ENCODE peak calls at places on chromosomes 3 and 15, in eight cellular contexts. One of them, this sample, is unnamed.

GRCh38 chr15:74200394-74200793 is 2.2 kb downstream of the STRA6 start:
- DNase-seq in right lobe of liver: no peak
- DNase-seq in HCT116: peak; percentile 43
- DNase-seq in WERI-Rb-1: no peak
- DNase-seq in hepatocyte: peak; percentile 52
- DNase-seq in SK-N-SH: peak; percentile 35
- DNase-seq in transverse colon: peak; percentile 18
- DNase-seq in psoas muscle: peak; percentile 77
- DNase-seq in this sample: no peak

GRCh38 chr15:39149636-39150035 is 431.2 kb upstream of the THBS1 start:
- DNase-seq in right lobe of liver: no peak
- DNase-seq in HCT116: no peak
- DNase-seq in WERI-Rb-1: no peak
- DNase-seq in hepatocyte: no peak
- DNase-seq in SK-N-SH: no peak
- DNase-seq in transverse colon: no peak
- DNase-seq in psoas muscle: no peak
- DNase-seq in this sample: no peak

GRCh38 chr3:120642368-120642948 is 39.6 kb downstream of the HGD start:
- DNase-seq in right lobe of liver: no peak
- DNase-seq in HCT116: no peak
- DNase-seq in WERI-Rb-1: no peak
- DNase-seq in hepatocyte: no peak
- DNase-seq in SK-N-SH: no peak
- DNase-seq in transverse colon: no peak
- DNase-seq in psoas muscle: no peak
- DNase-seq in this sample: no peak

GRCh38 chr3:54900954-54901591 is 26.8 kb downstream of the LRTM1 start:
- DNase-seq in right lobe of liver: no peak
- DNase-seq in HCT116: no peak
- DNase-seq in WERI-Rb-1: peak; percentile 14
- DNase-seq in hepatocyte: no peak
- DNase-seq in SK-N-SH: no peak
- DNase-seq in transverse colon: no peak
- DNase-seq in psoas muscle: peak; percentile 65
- DNase-seq in this sample: no peak

GRCh38 chr3:4976109-4976508 is 3.1 kb upstream of the BHLHE40 start:
- DNase-seq in right lobe of liver: peak; percentile 73
- DNase-seq in HCT116: peak; percentile 87
- DNase-seq in WERI-Rb-1: peak; percentile 81
- DNase-seq in hepatocyte: peak; percentile 72
- DNase-seq in SK-N-SH: peak; percentile 56
- DNase-seq in transverse colon: peak; percentile 60
- DNase-seq in psoas muscle: peak; percentile 73
- DNase-seq in this sample: peak; percentile 76

GRCh38 chr3:28050895-28051294 is 190.5 kb upstream of the CMC1 start:
- DNase-seq in right lobe of liver: no peak
- DNase-seq in HCT116: peak; percentile 73
- DNase-seq in WERI-Rb-1: no peak
- DNase-seq in hepatocyte: peak; percentile 82
- DNase-seq in SK-N-SH: no peak
- DNase-seq in transverse colon: peak; percentile 21
- DNase-seq in psoas muscle: no peak
- DNase-seq in this sample: peak; percentile 77

GRCh38 chr3:170536712-170537111 is 49.2 kb downstream of the SLC7A14 start:
- DNase-seq in right lobe of liver: no peak
- DNase-seq in HCT116: no peak
- DNase-seq in WERI-Rb-1: no peak
- DNase-seq in hepatocyte: no peak
- DNase-seq in SK-N-SH: no peak
- DNase-seq in transverse colon: no peak
- DNase-seq in psoas muscle: no peak
- DNase-seq in this sample: no peak

GRCh38 chr3:23169551-23169950 is 33.6 kb upstream of the UBE2E2 start:
- DNase-seq in right lobe of liver: no peak
- DNase-seq in HCT116: no peak
- DNase-seq in WERI-Rb-1: no peak
- DNase-seq in hepatocyte: no peak
- DNase-seq in SK-N-SH: no peak
- DNase-seq in transverse colon: no peak
- DNase-seq in psoas muscle: no peak
- DNase-seq in this sample: no peak

GRCh38 chr3:78887029-78887428 is 880.8 kb downstream of the ROBO1 start:
- DNase-seq in right lobe of liver: no peak
- DNase-seq in HCT116: no peak
- DNase-seq in WERI-Rb-1: no peak
- DNase-seq in hepatocyte: no peak
- DNase-seq in SK-N-SH: no peak
- DNase-seq in transverse colon: no peak
- DNase-seq in psoas muscle: no peak
- DNase-seq in this sample: no peak

GRCh38 chr3:27681249-27681748 is 40.8 kb downstream of the EOMES start:
- DNase-seq in right lobe of liver: no peak
- DNase-seq in HCT116: peak; percentile 78
- DNase-seq in WERI-Rb-1: peak; percentile 16
- DNase-seq in hepatocyte: peak; percentile 81
- DNase-seq in SK-N-SH: peak; percentile 64
- DNase-seq in transverse colon: no peak
- DNase-seq in psoas muscle: no peak
- DNase-seq in this sample: no peak

GRCh38 chr3:163266731-163267130 is 1770.1 kb downstream of the OTOL1 start:
- DNase-seq in right lobe of liver: no peak
- DNase-seq in HCT116: no peak
- DNase-seq in WERI-Rb-1: no peak
- DNase-seq in hepatocyte: no peak
- DNase-seq in SK-N-SH: no peak
- DNase-seq in transverse colon: no peak
- DNase-seq in psoas muscle: no peak
- DNase-seq in this sample: no peak

GRCh38 chr3:175005193-175005592 is 146.1 kb downstream of the NAALADL2 start:
- DNase-seq in right lobe of liver: no peak
- DNase-seq in HCT116: no peak
- DNase-seq in WERI-Rb-1: no peak
- DNase-seq in hepatocyte: no peak
- DNase-seq in SK-N-SH: no peak
- DNase-seq in transverse colon: no peak
- DNase-seq in psoas muscle: no peak
- DNase-seq in this sample: no peak

GRCh38 chr3:118972974-118973373 is 61.7 kb downstream of the IGSF11 start:
- DNase-seq in right lobe of liver: no peak
- DNase-seq in HCT116: no peak
- DNase-seq in WERI-Rb-1: no peak
- DNase-seq in hepatocyte: no peak
- DNase-seq in SK-N-SH: no peak
- DNase-seq in transverse colon: peak; percentile 10
- DNase-seq in psoas muscle: no peak
- DNase-seq in this sample: no peak

GRCh38 chr3:182479766-182480336 is 313.5 kb upstream of the ATP11B start:
- DNase-seq in right lobe of liver: no peak
- DNase-seq in HCT116: no peak
- DNase-seq in WERI-Rb-1: no peak
- DNase-seq in hepatocyte: no peak
- DNase-seq in SK-N-SH: no peak
- DNase-seq in transverse colon: no peak
- DNase-seq in psoas muscle: no peak
- DNase-seq in this sample: no peak

GRCh38 chr3:24680214-24680967 is 185.7 kb upstream of the THRB start:
- DNase-seq in right lobe of liver: peak; percentile 73
- DNase-seq in HCT116: peak; percentile 42
- DNase-seq in WERI-Rb-1: peak; percentile 70
- DNase-seq in hepatocyte: peak; percentile 87
- DNase-seq in SK-N-SH: peak; percentile 59
- DNase-seq in transverse colon: peak; percentile 55
- DNase-seq in psoas muscle: peak; percentile 84
- DNase-seq in this sample: peak; percentile 80

GRCh38 chr3:17301271-17301670 is 416.5 kb downstream of the PLCL2 start:
- DNase-seq in right lobe of liver: no peak
- DNase-seq in HCT116: no peak
- DNase-seq in WERI-Rb-1: no peak
- DNase-seq in hepatocyte: no peak
- DNase-seq in SK-N-SH: no peak
- DNase-seq in transverse colon: no peak
- DNase-seq in psoas muscle: no peak
- DNase-seq in this sample: no peak

GRCh38 chr3:47542614-47543173 is 29.2 kb upstream of the ELP6 start:
- DNase-seq in right lobe of liver: no peak
- DNase-seq in HCT116: no peak
- DNase-seq in WERI-Rb-1: no peak
- DNase-seq in hepatocyte: no peak
- DNase-seq in SK-N-SH: no peak
- DNase-seq in transverse colon: peak; percentile 14
- DNase-seq in psoas muscle: peak; percentile 65
- DNase-seq in this sample: no peak

GRCh38 chr3:170811515-170811914 is 58.5 kb downstream of the RPL22L1 start:
- DNase-seq in right lobe of liver: no peak
- DNase-seq in HCT116: no peak
- DNase-seq in WERI-Rb-1: no peak
- DNase-seq in hepatocyte: peak; percentile 9
- DNase-seq in SK-N-SH: no peak
- DNase-seq in transverse colon: no peak
- DNase-seq in psoas muscle: no peak
- DNase-seq in this sample: no peak

GRCh38 chr3:106097817-106098410 is 229.1 kb upstream of the CBLB start:
- DNase-seq in right lobe of liver: no peak
- DNase-seq in HCT116: no peak
- DNase-seq in WERI-Rb-1: no peak
- DNase-seq in hepatocyte: no peak
- DNase-seq in SK-N-SH: no peak
- DNase-seq in transverse colon: no peak
- DNase-seq in psoas muscle: no peak
- DNase-seq in this sample: no peak

GRCh38 chr3:120559228-120560061 is 36.7 kb upstream of the NDUFB4 start:
- DNase-seq in right lobe of liver: peak; percentile 76
- DNase-seq in HCT116: peak; percentile 87
- DNase-seq in WERI-Rb-1: peak; percentile 63
- DNase-seq in hepatocyte: peak; percentile 30
- DNase-seq in SK-N-SH: no peak
- DNase-seq in transverse colon: peak; percentile 17
- DNase-seq in psoas muscle: no peak
- DNase-seq in this sample: peak; percentile 28

GRCh38 chr3:78754066-78754743 is 1013.6 kb downstream of the ROBO1 start:
- DNase-seq in right lobe of liver: no peak
- DNase-seq in HCT116: no peak
- DNase-seq in WERI-Rb-1: no peak
- DNase-seq in hepatocyte: no peak
- DNase-seq in SK-N-SH: no peak
- DNase-seq in transverse colon: no peak
- DNase-seq in psoas muscle: no peak
- DNase-seq in this sample: no peak

GRCh38 chr3:151327571-151328198 is 1.7 kb downstream of the P2RY13 start:
- DNase-seq in right lobe of liver: no peak
- DNase-seq in HCT116: no peak
- DNase-seq in WERI-Rb-1: no peak
- DNase-seq in hepatocyte: no peak
- DNase-seq in SK-N-SH: peak; percentile 7
- DNase-seq in transverse colon: no peak
- DNase-seq in psoas muscle: no peak
- DNase-seq in this sample: no peak

DNA sequence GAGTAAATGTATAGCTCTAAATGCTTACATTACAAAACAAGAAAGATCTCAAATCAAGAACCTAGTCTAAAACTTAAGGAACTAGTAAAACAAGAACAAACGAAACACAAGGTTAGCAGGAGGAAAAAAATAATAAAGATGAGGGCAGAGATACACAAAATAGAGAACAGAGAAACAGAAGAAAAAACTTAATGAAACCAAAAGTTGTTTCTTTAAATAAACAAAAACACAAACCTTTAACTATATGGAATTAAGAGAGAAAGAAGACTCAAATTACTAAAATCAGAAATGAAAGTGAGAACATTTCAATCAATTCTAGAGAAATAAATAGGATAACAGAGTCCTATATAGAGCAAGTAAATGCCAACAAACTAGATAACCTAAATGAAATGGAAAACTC is 59.6 kb downstream of the DLG1 start:
- DNase-seq in right lobe of liver: no peak
- DNase-seq in HCT116: no peak
- DNase-seq in WERI-Rb-1: no peak
- DNase-seq in hepatocyte: no peak
- DNase-seq in SK-N-SH: no peak
- DNase-seq in transverse colon: no peak
- DNase-seq in psoas muscle: no peak
- DNase-seq in this sample: no peak
- H3K9me3 ChIP-seq in right lobe of liver: peaks cover 4% of the 10 kb centered on the region
- H3K9me3 ChIP-seq in HCT116: peaks cover 9% of the 10 kb centered on the region
- H3K9me3 ChIP-seq in WERI-Rb-1: no peaks in the 10 kb centered on the region
- H3K9me3 ChIP-seq in hepatocyte: no peaks in the 10 kb centered on the region
- H3K9me3 ChIP-seq in SK-N-SH: peaks cover 29% of the 10 kb centered on the region
- H3K9me3 ChIP-seq in transverse colon: peaks cover 24% of the 10 kb centered on the region
- H3K9me3 ChIP-seq in psoas muscle: peaks cover 21% of the 10 kb centered on the region
- H3K9me3 ChIP-seq in this sample: peaks cover 22% of the 10 kb centered on the region

DNA sequence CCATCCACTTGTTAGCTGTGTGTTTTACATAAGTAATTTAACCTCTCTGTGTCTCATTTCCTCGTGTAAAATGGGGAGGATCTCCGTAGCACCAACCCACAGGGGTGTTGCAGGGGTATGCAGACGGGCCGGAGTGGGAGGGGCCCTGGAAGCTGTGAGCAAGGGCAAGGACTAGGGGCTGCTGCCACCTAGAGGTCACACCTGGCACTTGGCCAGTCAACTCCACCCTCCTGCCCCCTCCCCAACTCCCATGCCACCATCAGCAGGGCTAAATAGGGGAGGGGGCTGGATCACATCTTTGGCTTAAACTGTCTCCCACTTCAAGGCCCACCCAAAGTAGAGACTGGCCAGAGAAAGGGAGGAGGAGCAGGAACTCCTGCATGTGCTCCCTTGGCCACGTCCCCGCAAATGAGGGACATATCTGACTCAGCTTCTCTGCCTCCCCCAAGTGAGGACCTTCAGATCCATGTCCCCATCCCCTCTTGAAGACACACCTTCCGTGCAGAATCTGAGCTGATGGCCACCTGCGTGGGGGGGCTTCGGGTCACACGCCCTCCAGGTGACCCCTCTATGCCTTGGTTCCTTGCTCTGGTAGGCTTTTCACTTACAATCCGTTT is 2.6 kb downstream of the CCDC9B start:
- DNase-seq in right lobe of liver: no peak
- DNase-seq in HCT116: peak; percentile 35
- DNase-seq in WERI-Rb-1: peak; percentile 89
- DNase-seq in hepatocyte: peak; percentile 87
- DNase-seq in SK-N-SH: peak; percentile 95
- DNase-seq in transverse colon: peak; percentile 81
- DNase-seq in psoas muscle: peak; percentile 82
- DNase-seq in this sample: peak; percentile 86
- TF ChIP-seq CTCF in right lobe of liver: peak; percentile 58
- TF ChIP-seq CTCF in HCT116: peak; percentile 90
- TF ChIP-seq CTCF in WERI-Rb-1: peak; percentile 97
- TF ChIP-seq CTCF in hepatocyte: peak; percentile 83
- TF ChIP-seq CTCF in SK-N-SH: peak; percentile 89
- TF ChIP-seq CTCF in transverse colon: peak; percentile 72
- TF ChIP-seq CTCF in psoas muscle: peak; percentile 50
- TF ChIP-seq CTCF in this sample: peak; percentile 52

GRCh38 chr15:62897634-62898033 is 144.9 kb upstream of the TPM1 start:
- DNase-seq in right lobe of liver: no peak
- DNase-seq in HCT116: no peak
- DNase-seq in WERI-Rb-1: no peak
- DNase-seq in hepatocyte: no peak
- DNase-seq in SK-N-SH: no peak
- DNase-seq in transverse colon: no peak
- DNase-seq in psoas muscle: no peak
- DNase-seq in this sample: no peak
- H3K4me3 ChIP-seq in right lobe of liver: no peak overlapping the region
- H3K4me3 ChIP-seq in HCT116: peak overlapping the region; percentile 38
- H3K4me3 ChIP-seq in WERI-Rb-1: no peak overlapping the region
- H3K4me3 ChIP-seq in hepatocyte: no peak overlapping the region
- H3K4me3 ChIP-seq in SK-N-SH: no peak overlapping the region
- H3K4me3 ChIP-seq in transverse colon: no peak overlapping the region
- H3K4me3 ChIP-seq in psoas muscle: no peak overlapping the region
- H3K4me3 ChIP-seq in this sample: no peak overlapping the region

GRCh38 chr3:31652296-31652695 is 119.6 kb downstream of the STT3B start:
- DNase-seq in right lobe of liver: no peak
- DNase-seq in HCT116: no peak
- DNase-seq in WERI-Rb-1: no peak
- DNase-seq in hepatocyte: no peak
- DNase-seq in SK-N-SH: no peak
- DNase-seq in transverse colon: no peak
- DNase-seq in psoas muscle: no peak
- DNase-seq in this sample: no peak
- H3K9me3 ChIP-seq in right lobe of liver: no peaks in the 10 kb centered on the region
- H3K9me3 ChIP-seq in HCT116: no peaks in the 10 kb centered on the region
- H3K9me3 ChIP-seq in WERI-Rb-1: peaks cover 15% of the 10 kb centered on the region
- H3K9me3 ChIP-seq in hepatocyte: peaks cover 54% of the 10 kb centered on the region
- H3K9me3 ChIP-seq in SK-N-SH: peaks cover 39% of the 10 kb centered on the region
- H3K9me3 ChIP-seq in transverse colon: peaks cover 81% of the 10 kb centered on the region
- H3K9me3 ChIP-seq in psoas muscle: peaks cover 68% of the 10 kb centered on the region
- H3K9me3 ChIP-seq in this sample: peaks cover 90% of the 10 kb centered on the region

This sample was measured in mucosa of descending colon.